ENCODE peak calls at places on chromosomes 16 and 17, in six cellular contexts. N is colonic mucosa; A is CD8-positive, alpha-beta T cell; X is A673; Z is left ventricle myocardium inferior; U is sigmoid colon. H is an unnamed sample.

GRCh38 chr16:30350134-30350871 is 4.8 kb downstream of the CD2BP2 start:
- DNase-seq in U (no peak), Z (no peak), A (peak; percentile 23), N (no peak), X (no peak), H (no peak)

GRCh38 chr17:68383443-68384321 is 73.6 kb downstream of the WIPI1 start:
- DNase-seq in U (peak; percentile 58), N (no peak), A (no peak), Z (no peak), X (no peak), H (no peak)

GRCh38 chr16:67394271-67395104 is 1.2 kb upstream of the TPPP3 start:
- DNase-seq in N (no peak), Z (no peak), X (no peak), U (peak; percentile 70), A (no peak), H (no peak)

GRCh38 chr16:53511084-53511402 is 8.0 kb upstream of the AKTIP start:
- DNase-seq in A (no peak), Z (no peak), X (no peak), N (no peak), U (no peak), H (no peak)

GRCh38 chr16:64975821-64976220 is 146.0 kb downstream of the CDH11 start:
- DNase-seq in N (no peak), U (no peak), A (no peak), X (no peak), Z (no peak), H (no peak)

GRCh38 chr17:19418312-19418992 is 7.4 kb downstream of the RNF112 start:
- DNase-seq in Z (no peak), U (no peak), X (no peak), N (peak; percentile 24), A (no peak), H (no peak)

GRCh38 chr16:77850637-77851330 is 62.4 kb downstream of the VAT1L start:
- DNase-seq in X (no peak), A (no peak), N (no peak), U (no peak), Z (no peak), H (no peak)

GRCh38 chr16:81578015-81578554 is 133.5 kb downstream of the CMIP start:
- DNase-seq in U (no peak), X (no peak), Z (no peak), N (no peak), A (no peak), H (no peak)

GRCh38 chr16:31476305-31477219 is 4.6 kb downstream of the TGFB1I1 start:
- DNase-seq in U (peak; percentile 85), N (peak; percentile 97), Z (peak; percentile 72), X (no peak), A (peak; percentile 90), H (no peak)

GRCh38 chr17:48259710-48260291 is 152.2 kb downstream of the SNX11 start:
- DNase-seq in Z (no peak), X (peak; percentile 64), N (peak; percentile 46), U (no peak), A (no peak), H (no peak)

GRCh38 chr17:82121246-82121645 is 23.2 kb upstream of the FASN start:
- DNase-seq in N (no peak), Z (no peak), X (no peak), A (no peak), U (no peak), H (no peak)

GRCh38 chr17:83119987-83120864 is 40.8 kb downstream of the METRNL start:
- DNase-seq in Z (peak; percentile 20), N (no peak), U (no peak), X (no peak), A (no peak), H (no peak)

GRCh38 chr17:76447931-76448652 is 4.9 kb downstream of the UBE2O start:
- DNase-seq in N (no peak), X (no peak), A (no peak), U (no peak), Z (no peak), H (peak; percentile 46)

GRCh38 chr16:77789085-77789611 is 784 bp downstream of the VAT1L start:
- DNase-seq in A (no peak), U (no peak), Z (no peak), X (no peak), N (no peak), H (no peak)

GRCh38 chr17:6421700-6422604 is 13.0 kb downstream of the AIPL1 start:
- DNase-seq in A (peak; percentile 76), N (peak; percentile 80), Z (peak; percentile 73), X (peak; percentile 81), U (peak; percentile 83), H (peak; percentile 60)

GRCh38 chr17:8963665-8964258 is 1.7 kb downstream of the PIK3R5 start:
- DNase-seq in A (peak; percentile 27), U (no peak), Z (no peak), N (no peak), X (no peak), H (no peak)

GRCh38 chr17:8966926-8967325 is 1.4 kb upstream of the PIK3R5 start:
- DNase-seq in X (no peak), U (no peak), A (no peak), Z (no peak), N (no peak), H (no peak)

GRCh38 chr17:8964801-8965393 is 610 bp downstream of the PIK3R5 start:
- DNase-seq in A (no peak), Z (no peak), X (no peak), U (no peak), N (peak; percentile 36), H (no peak)

GRCh38 chr17:8963017-8963416 is 2.5 kb downstream of the PIK3R5 start:
- DNase-seq in U (no peak), N (no peak), Z (no peak), A (no peak), X (no peak), H (no peak)

DNA sequence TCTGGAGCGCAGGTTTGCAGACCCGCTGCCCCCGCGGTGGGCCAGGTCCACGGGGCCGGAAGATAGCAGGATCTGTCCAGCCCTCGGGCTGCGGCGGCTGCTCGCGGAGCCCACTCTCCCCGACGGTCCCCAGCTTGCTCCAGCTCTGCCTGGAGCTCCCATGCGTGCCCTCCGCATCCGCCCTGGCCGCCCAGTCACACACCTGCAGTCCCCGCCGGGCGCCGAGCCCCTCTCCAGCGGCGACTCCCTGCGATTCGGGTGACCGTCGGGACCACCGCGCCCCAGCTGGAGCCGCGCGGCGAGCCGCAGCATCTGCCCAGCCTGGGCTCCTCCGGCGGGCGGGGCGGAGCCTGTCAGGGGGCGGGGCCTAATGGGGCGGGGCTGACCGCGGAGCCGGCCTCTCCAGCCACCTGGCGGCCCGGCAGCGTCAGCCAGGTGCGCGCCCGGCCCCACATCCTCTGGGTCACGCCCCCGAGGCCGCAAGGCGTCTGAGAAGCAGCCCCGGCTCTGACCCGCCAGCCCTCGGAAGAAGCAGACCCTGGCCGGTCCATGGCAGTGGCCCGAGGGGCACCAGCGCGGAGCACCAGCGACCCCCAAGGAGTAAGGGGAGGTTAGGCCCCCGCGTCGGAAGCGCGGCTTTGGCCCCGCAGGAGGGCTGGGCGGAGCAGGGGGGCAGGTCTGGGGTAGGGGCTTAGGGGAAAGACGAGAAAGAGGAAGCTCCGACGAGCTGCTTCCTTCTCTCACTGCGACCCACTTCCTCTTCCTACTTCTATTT is at the start of gene PIK3R5:
- DNase-seq in X (no peak), Z (peak; percentile 50), A (peak; percentile 76), N (peak; percentile 78), U (no peak), H (no peak)
- H3K4me1 ChIP-seq in X (no peaks in the 10 kb centered on the region), Z (peaks cover 6% of the 10 kb centered on the region), A (peaks cover 39% of the 10 kb centered on the region), N (no peaks in the 10 kb centered on the region), U (peaks cover 8% of the 10 kb centered on the region), H (no peaks in the 10 kb centered on the region)

GRCh38 chr17:46139365-46140210 is 53.6 kb downstream of the KANSL1 start:
- DNase-seq in U (no peak), A (no peak), X (no peak), N (no peak), Z (no peak), H (no peak)

GRCh38 chr17:46144246-46144645 is 49.0 kb downstream of the KANSL1 start:
- DNase-seq in N (no peak), U (no peak), Z (no peak), X (no peak), A (no peak), H (no peak)

GRCh38 chr17:46143827-46144236 is 49.4 kb downstream of the KANSL1 start:
- DNase-seq in X (no peak), Z (no peak), A (no peak), N (no peak), U (no peak), H (no peak)

GRCh38 chr17:46140645-46141197 is 52.5 kb downstream of the KANSL1 start:
- DNase-seq in U (no peak), A (no peak), X (no peak), N (no peak), Z (no peak), H (no peak)

DNA sequence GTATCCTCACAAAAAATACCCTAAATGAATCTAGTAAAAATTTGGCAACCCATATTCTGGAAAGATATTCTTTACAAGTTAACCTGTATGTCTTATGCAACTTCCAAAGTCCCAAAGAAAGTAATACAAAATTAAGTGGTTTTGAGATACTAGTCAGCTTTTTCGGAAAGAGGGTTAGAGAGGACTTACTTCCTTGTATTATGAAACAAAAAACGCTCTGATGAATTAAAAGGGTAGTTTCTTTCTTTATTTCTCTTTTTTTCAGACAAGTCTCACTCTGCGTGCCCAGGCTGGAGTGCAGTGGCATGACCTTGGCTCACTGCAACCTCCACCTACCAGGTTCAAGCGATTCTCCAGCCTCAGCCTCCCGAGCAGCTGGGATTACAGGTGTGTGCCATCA is 51.6 kb downstream of the KANSL1 start:
- DNase-seq in X (no peak), A (no peak), N (no peak), U (no peak), Z (no peak), H (no peak)
- H3K4me3 ChIP-seq in X (no peak overlapping the region), A (no peak overlapping the region), N (no peak overlapping the region), U (no peak overlapping the region), Z (no peak overlapping the region), H (no peak overlapping the region)

GRCh38 chr16:86216591-86216990 is 293.7 kb upstream of the FOXF1 start:
- DNase-seq in X (no peak), Z (no peak), N (no peak), U (peak; percentile 55), A (no peak), H (no peak)

GRCh38 chr16:86218479-86219170 is 291.7 kb upstream of the FOXF1 start:
- DNase-seq in U (peak; percentile 60), Z (no peak), X (no peak), N (no peak), A (no peak), H (no peak)

GRCh38 chr16:86217001-86217890 is 293.1 kb upstream of the FOXF1 start:
- DNase-seq in X (no peak), N (no peak), U (peak; percentile 56), A (no peak), Z (no peak), H (no peak)

GRCh38 chr16:86215979-86216585 is 294.2 kb upstream of the FOXF1 start:
- DNase-seq in U (peak; percentile 61), Z (no peak), A (no peak), N (no peak), X (no peak), H (no peak)

DNA sequence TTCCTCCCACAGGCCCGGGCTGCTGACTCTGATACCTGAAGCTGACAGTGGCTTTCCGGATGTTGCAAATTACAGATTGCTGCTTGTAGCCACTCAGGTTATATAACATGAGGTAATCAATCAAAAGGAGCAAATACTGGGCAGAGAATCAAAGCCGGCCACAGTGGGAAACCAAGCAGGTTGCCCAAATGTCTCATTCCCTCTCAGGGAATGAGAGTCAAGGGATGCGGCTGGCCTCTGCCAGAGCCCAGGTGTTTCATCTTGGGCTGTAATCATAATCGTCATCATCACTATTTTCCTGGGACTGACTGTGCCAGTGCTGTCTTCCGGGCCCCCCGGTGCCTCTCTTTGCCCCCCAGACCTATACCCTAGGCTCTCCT is 292.4 kb upstream of the FOXF1 start:
- DNase-seq in N (no peak), A (no peak), Z (no peak), X (no peak), U (no peak), H (no peak)
- H3K4me1 ChIP-seq in N (no peaks in the 10 kb centered on the region), A (no peaks in the 10 kb centered on the region), Z (peaks cover 19% of the 10 kb centered on the region), X (no peaks in the 10 kb centered on the region), U (peaks cover 7% of the 10 kb centered on the region), H (no peaks in the 10 kb centered on the region)

GRCh38 chr17:78248051-78248914 is 16.9 kb downstream of the TMEM235 start:
- DNase-seq in Z (no peak), U (no peak), A (no peak), N (no peak), X (no peak), H (peak; percentile 3)
- H3K4me3 ChIP-seq in Z (no peak overlapping the region), U (no peak overlapping the region), A (no peak overlapping the region), N (no peak overlapping the region), X (no peak overlapping the region), H (no peak overlapping the region)